ENCODE peak calls at places on chromosomes 13 and 19, in four cellular contexts. X is left lung; S is CD8-positive, alpha-beta T cell; T is heart left ventricle. O is an unnamed sample.

GRCh38 chr13:74026753-74027152 is 107.5 kb downstream of the KLF12 start:
- DNase-seq in T (no peak), S (peak; percentile 75), X (no peak), O (peak; percentile 5)

GRCh38 chr19:47446534-47447469 is 24.9 kb downstream of the SLC8A2 start:
- DNase-seq in X (no peak), S (no peak), T (no peak), O (peak; percentile 62)

GRCh38 chr13:35225582-35225981 is 250.9 kb downstream of the MAB21L1 start:
- DNase-seq in S (no peak), X (no peak), T (no peak), O (no peak)

GRCh38 chr13:84870190-84870589 is 929.0 kb downstream of the SLITRK6 start:
- DNase-seq in T (no peak), X (no peak), S (no peak), O (no peak)

GRCh38 chr19:14333101-14333871 is 48.0 kb upstream of the ADGRE5 start:
- DNase-seq in X (peak; percentile 81), S (no peak), T (peak; percentile 15), O (peak; percentile 39)

GRCh38 chr13:51477149-51477548 is 24.3 kb upstream of the INTS6 start:
- DNase-seq in X (no peak), S (no peak), T (no peak), O (no peak)

GRCh38 chr19:8569066-8569761 is 8.0 kb downstream of the MYO1F start:
- DNase-seq in X (no peak), S (peak; percentile 81), T (no peak), O (no peak)

GRCh38 chr19:11535792-11536595 is 2.7 kb upstream of the CNN1 start:
- DNase-seq in T (peak; percentile 90), X (peak; percentile 95), S (peak; percentile 77), O (peak; percentile 96)

GRCh38 chr13:106376411-106377112 is 158.9 kb downstream of the EFNB2 start:
- DNase-seq in S (no peak), T (no peak), X (no peak), O (no peak)

GRCh38 chr13:41590643-41591042 is 133.3 kb downstream of the RGCC start:
- DNase-seq in S (no peak), T (no peak), X (no peak), O (no peak)

GRCh38 chr13:41599619-41600018 is 142.3 kb downstream of the RGCC start:
- DNase-seq in T (no peak), X (no peak), S (no peak), O (no peak)

GRCh38 chr13:41597348-41598041 is 140.1 kb downstream of the RGCC start:
- DNase-seq in X (no peak), T (no peak), S (no peak), O (no peak)

GRCh38 chr13:41595298-41595697 is 137.9 kb downstream of the RGCC start:
- DNase-seq in S (no peak), T (no peak), X (no peak), O (no peak)

GRCh38 chr13:41596190-41596589 is 138.8 kb downstream of the RGCC start:
- DNase-seq in S (no peak), X (no peak), T (no peak), O (no peak)
- TF ChIP-seq CTCF in S (no peak), X (no peak), T (no peak), O (no peak)

GRCh38 chr13:105142556-105142955 is 1392.9 kb downstream of the EFNB2 start:
- DNase-seq in X (no peak), S (no peak), T (no peak), O (no peak)

GRCh38 chr13:105144020-105144419 is 1391.4 kb downstream of the EFNB2 start:
- DNase-seq in T (no peak), X (no peak), S (no peak), O (no peak)

GRCh38 chr13:105144936-105145335 is 1390.5 kb downstream of the EFNB2 start:
- DNase-seq in X (no peak), S (no peak), T (no peak), O (no peak)

GRCh38 chr13:105147481-105147880 is 1388.0 kb downstream of the EFNB2 start:
- DNase-seq in T (no peak), X (no peak), S (no peak), O (no peak)
- TF ChIP-seq CTCF in T (no peak), X (no peak), S (no peak), O (no peak)

DNA sequence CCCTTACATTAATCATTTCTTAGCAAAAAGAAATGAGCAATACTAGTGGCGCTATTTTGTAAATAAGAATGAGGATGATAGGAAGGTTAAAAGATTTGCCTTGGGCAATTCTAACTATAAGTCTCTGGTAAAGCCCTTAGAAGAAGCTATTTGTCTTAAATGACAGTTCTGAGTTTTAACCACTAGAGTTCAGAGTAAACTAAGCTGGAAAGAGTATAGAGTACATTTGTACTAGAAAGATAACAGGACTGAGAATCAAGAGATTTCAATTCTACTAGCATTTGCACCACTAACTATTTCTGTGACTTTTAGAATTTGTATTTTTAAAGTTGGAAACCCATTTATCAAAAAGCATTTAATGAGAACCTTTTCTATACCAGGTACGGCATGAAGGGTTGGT is 750.3 kb downstream of the OLFM4 start:
- DNase-seq in X (no peak), S (no peak), T (no peak), O (no peak)
- TF ChIP-seq CTCF in X (no peak), S (no peak), T (no peak), O (no peak)

DNA sequence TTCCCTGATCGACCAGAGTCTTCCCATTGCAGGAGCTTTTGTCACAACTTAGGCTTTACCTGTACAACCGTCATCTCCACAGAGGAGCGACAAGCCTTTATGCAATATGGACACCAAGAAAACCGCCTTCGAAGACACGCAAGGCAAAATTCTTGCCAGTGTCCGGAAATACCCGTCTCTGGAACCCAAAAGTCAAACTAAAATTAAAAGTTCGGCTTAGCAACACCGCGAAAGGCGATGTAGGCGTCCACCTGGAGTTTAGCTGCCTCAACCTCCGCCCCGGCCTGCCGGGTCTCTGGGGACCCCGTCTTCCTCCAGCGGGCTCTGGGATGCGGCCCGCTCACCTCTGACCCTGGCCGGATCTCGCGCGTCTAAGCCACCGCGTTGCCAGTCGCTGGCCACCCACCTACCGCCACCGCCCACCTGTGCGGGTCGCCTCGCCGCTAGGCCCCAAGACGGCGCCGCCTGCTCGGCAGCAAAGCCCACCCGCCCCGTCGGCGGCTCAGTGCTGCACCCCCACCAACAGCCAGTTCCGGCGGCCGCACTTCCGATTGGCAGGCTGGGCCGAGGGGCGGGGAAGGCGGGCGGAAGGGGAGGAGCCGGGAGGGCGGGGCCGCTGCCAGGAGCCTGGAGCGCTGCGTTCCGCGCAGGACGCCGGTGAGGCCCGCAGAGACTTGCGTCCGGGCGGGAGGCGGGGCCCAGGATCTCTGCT is at the start of gene SUPT20H:
- DNase-seq in T (peak; percentile 94), S (peak; percentile 93), X (peak; percentile 99), O (peak; percentile 97)
- TF ChIP-seq CTCF in T (no peak), S (no peak), X (no peak), O (no peak)

GRCh38 chr13:101473458-101473857 is 21.0 kb downstream of the ITGBL1 start:
- DNase-seq in S (no peak), T (no peak), X (no peak), O (no peak)

GRCh38 chr13:101475536-101475935 is 23.1 kb downstream of the ITGBL1 start:
- DNase-seq in X (no peak), T (no peak), S (no peak), O (no peak)

DNA sequence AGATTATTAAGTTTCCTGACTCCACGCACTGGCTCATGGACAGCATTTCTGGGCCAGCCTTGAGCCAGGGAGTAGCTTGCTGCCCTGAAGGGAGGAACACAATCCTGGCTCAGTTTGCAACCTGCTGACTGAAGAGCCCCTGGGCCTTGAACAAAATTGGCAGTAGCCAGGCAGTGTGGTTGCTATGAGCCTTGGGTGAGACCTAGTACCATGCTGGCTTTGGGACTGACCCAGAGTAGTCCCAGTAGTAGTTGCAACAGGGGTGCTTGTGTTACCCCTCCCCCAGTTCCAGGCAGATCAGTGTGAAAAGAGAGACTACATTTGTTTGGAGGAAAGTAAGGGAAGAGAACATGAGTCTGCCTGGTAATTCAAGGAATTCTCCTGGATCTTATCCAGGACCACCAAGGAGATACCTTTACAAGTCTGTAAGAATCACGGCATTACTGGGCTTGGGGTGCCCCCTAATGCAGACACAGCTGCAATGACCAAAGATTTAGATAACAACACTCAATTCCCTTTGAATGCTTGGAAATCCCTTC is 22.0 kb downstream of the ITGBL1 start:
- DNase-seq in X (no peak), T (no peak), S (no peak), O (peak; percentile 16)
- TF ChIP-seq CTCF in X (no peak), T (no peak), S (no peak), O (peak; percentile 47)

DNA sequence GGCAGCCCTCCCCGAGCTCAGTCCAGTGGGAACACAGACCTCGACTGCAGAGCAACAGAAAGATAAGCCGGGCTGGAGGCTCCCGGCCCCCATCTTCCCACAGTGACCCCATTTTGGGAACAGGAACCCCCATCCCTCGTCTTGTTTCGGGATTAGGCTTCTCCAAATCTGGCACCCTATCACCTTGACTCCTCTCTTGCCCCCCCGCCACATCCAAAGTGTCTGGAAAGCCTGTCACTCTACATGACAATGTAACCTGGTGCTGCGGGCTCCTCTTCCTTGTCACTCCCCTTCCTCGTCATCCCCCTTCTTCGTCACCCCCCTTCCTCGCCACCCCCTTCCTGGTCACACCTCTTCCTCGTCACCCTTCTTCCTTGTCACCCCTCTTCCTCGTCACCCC is 10.1 kb downstream of the PAK4 start:
- DNase-seq in S (no peak), T (no peak), X (peak; percentile 10), O (no peak)
- TF ChIP-seq CTCF in S (no peak), T (no peak), X (no peak), O (no peak)

DNA sequence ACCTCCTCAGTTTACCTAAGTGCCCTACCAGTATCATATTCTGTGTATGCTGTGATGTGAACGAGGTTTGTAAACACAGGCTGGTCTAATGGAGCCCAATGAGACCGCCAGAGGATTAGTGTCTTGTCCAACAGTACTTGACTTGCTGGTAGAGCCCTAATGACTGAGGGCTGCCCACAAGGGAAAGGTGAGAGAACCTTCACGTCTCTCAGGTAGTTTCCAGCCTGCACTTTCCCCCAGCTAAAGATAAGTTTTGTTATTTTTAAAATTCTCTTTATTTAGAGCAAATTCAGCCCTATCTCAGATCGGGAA is 498 bp upstream of the RBM26 start:
- DNase-seq in S (no peak), X (no peak), T (no peak), O (no peak)
- TF ChIP-seq CTCF in S (no peak), X (no peak), T (no peak), O (no peak)

O was measured in nephron progenitor cell.